ENCODE peak calls at places on chromosomes 5 and 9, in six cellular contexts. One of them, this sample, is unnamed.

GRCh38 chr5:67516959-67517358 is 320.4 kb upstream of the CD180 start:
- DNase-seq in psoas muscle: no peak
- DNase-seq in CD8-positive, alpha-beta memory T cell: no peak
- DNase-seq in RWPE1: peak
- DNase-seq in A549: no peak
- DNase-seq in hepatocyte: no peak
- DNase-seq in this sample: no peak

GRCh38 chr5:41843456-41844112 is 26.6 kb downstream of the OXCT1 start:
- DNase-seq in hepatocyte: peak
- DNase-seq in psoas muscle: no peak
- DNase-seq in CD8-positive, alpha-beta memory T cell: peak
- DNase-seq in A549: peak
- DNase-seq in RWPE1: peak
- DNase-seq in this sample: no peak

GRCh38 chr9:88829276-88829675 is 162.0 kb upstream of the S1PR3 start:
- DNase-seq in psoas muscle: no peak
- DNase-seq in CD8-positive, alpha-beta memory T cell: no peak
- DNase-seq in hepatocyte: no peak
- DNase-seq in A549: no peak
- DNase-seq in RWPE1: no peak
- DNase-seq in this sample: no peak

GRCh38 chr9:4721736-4722135 is 19.3 kb downstream of the AK3 start:
- DNase-seq in psoas muscle: no peak
- DNase-seq in A549: no peak
- DNase-seq in RWPE1: no peak
- DNase-seq in hepatocyte: no peak
- DNase-seq in CD8-positive, alpha-beta memory T cell: no peak
- DNase-seq in this sample: no peak

GRCh38 chr9:3205421-3206095 is 320.2 kb downstream of the RFX3 start:
- DNase-seq in CD8-positive, alpha-beta memory T cell: no peak
- DNase-seq in RWPE1: no peak
- DNase-seq in hepatocyte: no peak
- DNase-seq in A549: no peak
- DNase-seq in psoas muscle: no peak
- DNase-seq in this sample: no peak

GRCh38 chr9:115625954-115626353 is 508.0 kb upstream of the TNC start:
- DNase-seq in RWPE1: no peak
- DNase-seq in A549: no peak
- DNase-seq in hepatocyte: no peak
- DNase-seq in CD8-positive, alpha-beta memory T cell: no peak
- DNase-seq in psoas muscle: no peak
- DNase-seq in this sample: no peak

GRCh38 chr9:70030156-70030555 is 13.5 kb upstream of the MAMDC2 start:
- DNase-seq in hepatocyte: no peak
- DNase-seq in psoas muscle: no peak
- DNase-seq in A549: no peak
- DNase-seq in CD8-positive, alpha-beta memory T cell: no peak
- DNase-seq in RWPE1: no peak
- DNase-seq in this sample: no peak

GRCh38 chr9:96509848-96510247 is 59.9 kb downstream of the HABP4 start:
- DNase-seq in psoas muscle: no peak
- DNase-seq in A549: no peak
- DNase-seq in RWPE1: no peak
- DNase-seq in CD8-positive, alpha-beta memory T cell: no peak
- DNase-seq in hepatocyte: no peak
- DNase-seq in this sample: no peak

GRCh38 chr9:15722888-15723287 is 170.0 kb downstream of the CCDC171 start:
- DNase-seq in psoas muscle: no peak
- DNase-seq in hepatocyte: no peak
- DNase-seq in A549: no peak
- DNase-seq in RWPE1: no peak
- DNase-seq in CD8-positive, alpha-beta memory T cell: no peak
- DNase-seq in this sample: no peak

GRCh38 chr5:142685418-142686209 is at the start of gene FGF1:
- DNase-seq in psoas muscle: no peak
- DNase-seq in hepatocyte: no peak
- DNase-seq in RWPE1: peak
- DNase-seq in CD8-positive, alpha-beta memory T cell: no peak
- DNase-seq in A549: no peak
- DNase-seq in this sample: no peak
- H3K27ac ChIP-seq in psoas muscle: no peak
- H3K27ac ChIP-seq in hepatocyte: no peak
- H3K27ac ChIP-seq in RWPE1: peak
- H3K27ac ChIP-seq in CD8-positive, alpha-beta memory T cell: no peak
- H3K27ac ChIP-seq in A549: no peak
- H3K27ac ChIP-seq in this sample: no peak

GRCh38 chr9:106866243-106866642 is 3.3 kb downstream of the ZNF462 start:
- DNase-seq in CD8-positive, alpha-beta memory T cell: no peak
- DNase-seq in A549: no peak
- DNase-seq in hepatocyte: no peak
- DNase-seq in psoas muscle: no peak
- DNase-seq in RWPE1: no peak
- DNase-seq in this sample: no peak

GRCh38 chr9:106869028-106869427 is 6.1 kb downstream of the ZNF462 start:
- DNase-seq in CD8-positive, alpha-beta memory T cell: no peak
- DNase-seq in hepatocyte: no peak
- DNase-seq in RWPE1: no peak
- DNase-seq in psoas muscle: no peak
- DNase-seq in A549: no peak
- DNase-seq in this sample: no peak

GRCh38 chr9:106868565-106868964 is 5.6 kb downstream of the ZNF462 start:
- DNase-seq in psoas muscle: no peak
- DNase-seq in A549: no peak
- DNase-seq in RWPE1: no peak
- DNase-seq in hepatocyte: no peak
- DNase-seq in CD8-positive, alpha-beta memory T cell: no peak
- DNase-seq in this sample: peak

GRCh38 chr9:106869458-106869857 is 6.5 kb downstream of the ZNF462 start:
- DNase-seq in A549: no peak
- DNase-seq in psoas muscle: no peak
- DNase-seq in CD8-positive, alpha-beta memory T cell: no peak
- DNase-seq in hepatocyte: no peak
- DNase-seq in RWPE1: no peak
- DNase-seq in this sample: no peak

GRCh38 chr9:106868096-106868495 is 5.1 kb downstream of the ZNF462 start:
- DNase-seq in RWPE1: no peak
- DNase-seq in A549: no peak
- DNase-seq in CD8-positive, alpha-beta memory T cell: no peak
- DNase-seq in hepatocyte: no peak
- DNase-seq in psoas muscle: no peak
- DNase-seq in this sample: no peak
- H3K27ac ChIP-seq in RWPE1: no peak
- H3K27ac ChIP-seq in A549: no peak
- H3K27ac ChIP-seq in CD8-positive, alpha-beta memory T cell: no peak
- H3K27ac ChIP-seq in hepatocyte: no peak
- H3K27ac ChIP-seq in psoas muscle: peak
- H3K27ac ChIP-seq in this sample: peak

GRCh38 chr5:96294887-96295209 is 138.2 kb downstream of the PCSK1 start:
- DNase-seq in A549: no peak
- DNase-seq in RWPE1: no peak
- DNase-seq in hepatocyte: no peak
- DNase-seq in CD8-positive, alpha-beta memory T cell: no peak
- DNase-seq in psoas muscle: no peak
- DNase-seq in this sample: no peak
- H3K27ac ChIP-seq in A549: no peak
- H3K27ac ChIP-seq in RWPE1: no peak
- H3K27ac ChIP-seq in hepatocyte: peak
- H3K27ac ChIP-seq in CD8-positive, alpha-beta memory T cell: no peak
- H3K27ac ChIP-seq in psoas muscle: peak
- H3K27ac ChIP-seq in this sample: no peak

GRCh38 chr5:82276800-82277612 is 1.1 kb downstream of the RPS23 start:
- DNase-seq in psoas muscle: no peak
- DNase-seq in hepatocyte: no peak
- DNase-seq in CD8-positive, alpha-beta memory T cell: no peak
- DNase-seq in RWPE1: no peak
- DNase-seq in A549: no peak
- DNase-seq in this sample: no peak
- H3K27ac ChIP-seq in psoas muscle: peak
- H3K27ac ChIP-seq in hepatocyte: peak
- H3K27ac ChIP-seq in CD8-positive, alpha-beta memory T cell: peak
- H3K27ac ChIP-seq in RWPE1: peak
- H3K27ac ChIP-seq in A549: peak
- H3K27ac ChIP-seq in this sample: peak

DNA sequence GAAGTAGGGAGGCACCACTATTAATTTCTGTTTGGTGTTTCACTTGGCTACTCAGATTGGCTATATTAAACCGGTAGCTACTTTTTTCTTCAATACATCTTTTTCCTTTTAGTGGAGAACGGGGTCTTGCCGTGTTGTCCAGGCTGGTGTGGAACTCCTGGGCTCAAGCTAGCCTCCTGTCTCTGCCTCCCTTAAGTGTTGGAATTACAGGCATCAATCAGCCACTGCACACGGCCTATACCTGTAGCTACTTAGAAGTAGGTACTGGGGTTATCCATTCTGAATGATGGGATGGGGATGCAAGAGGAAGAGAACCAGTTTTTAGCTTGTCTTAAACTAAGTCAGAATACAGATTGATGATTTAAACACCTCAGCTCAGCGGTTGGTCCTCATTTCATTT is 1.7 kb downstream of the UBE2D2 start:
- DNase-seq in hepatocyte: no peak
- DNase-seq in A549: no peak
- DNase-seq in RWPE1: no peak
- DNase-seq in psoas muscle: no peak
- DNase-seq in CD8-positive, alpha-beta memory T cell: no peak
- DNase-seq in this sample: no peak
- H3K27ac ChIP-seq in hepatocyte: peak
- H3K27ac ChIP-seq in A549: peak
- H3K27ac ChIP-seq in RWPE1: no peak
- H3K27ac ChIP-seq in psoas muscle: peak
- H3K27ac ChIP-seq in CD8-positive, alpha-beta memory T cell: peak
- H3K27ac ChIP-seq in this sample: peak

DNA sequence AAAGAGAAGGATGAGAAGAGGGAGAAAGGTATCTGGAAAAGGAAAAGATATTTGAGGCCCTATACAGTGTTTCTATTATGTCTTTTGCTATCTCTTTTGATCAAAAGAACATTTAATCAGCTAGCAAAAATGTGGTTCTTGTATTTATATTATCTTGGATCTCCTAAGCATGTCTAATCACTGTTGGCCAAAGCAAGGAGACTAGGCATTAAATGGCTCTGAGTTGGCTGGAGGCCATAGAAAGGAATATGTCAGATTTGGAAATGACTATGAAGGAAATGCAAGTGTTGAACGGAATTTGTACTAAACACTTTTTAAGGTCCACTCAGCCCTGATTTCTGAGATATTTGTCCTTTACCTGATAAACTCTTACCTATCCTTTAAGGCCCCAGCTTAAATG is 22.4 kb upstream of the THG1L start:
- DNase-seq in psoas muscle: no peak
- DNase-seq in hepatocyte: no peak
- DNase-seq in RWPE1: no peak
- DNase-seq in CD8-positive, alpha-beta memory T cell: no peak
- DNase-seq in A549: no peak
- DNase-seq in this sample: no peak
- H3K27ac ChIP-seq in psoas muscle: no peak
- H3K27ac ChIP-seq in hepatocyte: no peak
- H3K27ac ChIP-seq in RWPE1: no peak
- H3K27ac ChIP-seq in CD8-positive, alpha-beta memory T cell: no peak
- H3K27ac ChIP-seq in A549: no peak
- H3K27ac ChIP-seq in this sample: no peak

This sample was measured in lower lobe of right lung.